ENCODE peak calls at places on chromosomes 1 and 21, in seven cellular contexts. E is K562, R is ovary, S is A549, A is sigmoid colon, I is tibial nerve, K is HepG2. U is an unnamed sample.

GRCh38 chr1:162631546-162632233 is 574 bp upstream of the DDR2 start:
- DNase-seq in E (peak; percentile 71), R (peak; percentile 65), S (no peak), A (peak; percentile 79), I (no peak), K (no peak), U (no peak)

GRCh38 chr1:203124011-203124410 is 3.5 kb upstream of the ADORA1 start:
- DNase-seq in E (no peak), R (no peak), S (no peak), A (no peak), I (no peak), K (no peak), U (no peak)

GRCh38 chr1:211632808-211633522 is 42.5 kb downstream of the NEK2 start:
- DNase-seq in E (no peak), R (peak; percentile 62), S (no peak), A (peak; percentile 78), I (no peak), K (no peak), U (no peak)

GRCh38 chr21:26572668-26573381 is at the start of gene CYYR1:
- DNase-seq in E (no peak), R (no peak), S (no peak), A (no peak), I (no peak), K (no peak), U (no peak)

GRCh38 chr1:35043498-35043897 is 11.8 kb upstream of the ZMYM6 start:
- DNase-seq in E (no peak), R (no peak), S (no peak), A (no peak), I (no peak), K (no peak), U (no peak)

GRCh38 chr1:161046574-161047167 is 894 bp upstream of the USF1 start:
- DNase-seq in E (no peak), R (no peak), S (no peak), A (no peak), I (no peak), K (no peak), U (no peak)

GRCh38 chr1:100313382-100313781 is 38.9 kb upstream of the CDC14A start:
- DNase-seq in E (no peak), R (no peak), S (no peak), A (no peak), I (no peak), K (no peak), U (no peak)

GRCh38 chr1:10178602-10179407 is 31.6 kb upstream of the KIF1B start:
- DNase-seq in E (no peak), R (no peak), S (no peak), A (no peak), I (no peak), K (no peak), U (no peak)

GRCh38 chr1:2070016-2070415 is 19.8 kb downstream of the PRKCZ start:
- DNase-seq in E (no peak), R (no peak), S (no peak), A (no peak), I (no peak), K (no peak), U (no peak)

GRCh38 chr1:74205236-74205635 is 7.2 kb downstream of the FPGT start:
- DNase-seq in E (no peak), R (no peak), S (no peak), A (no peak), I (no peak), K (no peak), U (no peak)

GRCh38 chr21:46255166-46255565 is 26.6 kb upstream of the LSS start:
- DNase-seq in E (no peak), R (no peak), S (no peak), A (no peak), I (no peak), K (no peak), U (no peak)

GRCh38 chr1:82019512-82019911 is 218.8 kb downstream of the ADGRL2 start:
- DNase-seq in E (no peak), R (no peak), S (no peak), A (no peak), I (no peak), K (no peak), U (no peak)

GRCh38 chr1:53721088-53721487 is 17.9 kb downstream of the GLIS1 start:
- DNase-seq in E (no peak), R (no peak), S (no peak), A (no peak), I (no peak), K (no peak), U (no peak)
- H3K4me3 ChIP-seq in E (no peak overlapping the region), R (no peak overlapping the region), S (no peak overlapping the region), A (no peak overlapping the region), I (no peak overlapping the region), K (no peak overlapping the region), U (no peak overlapping the region)

DNA sequence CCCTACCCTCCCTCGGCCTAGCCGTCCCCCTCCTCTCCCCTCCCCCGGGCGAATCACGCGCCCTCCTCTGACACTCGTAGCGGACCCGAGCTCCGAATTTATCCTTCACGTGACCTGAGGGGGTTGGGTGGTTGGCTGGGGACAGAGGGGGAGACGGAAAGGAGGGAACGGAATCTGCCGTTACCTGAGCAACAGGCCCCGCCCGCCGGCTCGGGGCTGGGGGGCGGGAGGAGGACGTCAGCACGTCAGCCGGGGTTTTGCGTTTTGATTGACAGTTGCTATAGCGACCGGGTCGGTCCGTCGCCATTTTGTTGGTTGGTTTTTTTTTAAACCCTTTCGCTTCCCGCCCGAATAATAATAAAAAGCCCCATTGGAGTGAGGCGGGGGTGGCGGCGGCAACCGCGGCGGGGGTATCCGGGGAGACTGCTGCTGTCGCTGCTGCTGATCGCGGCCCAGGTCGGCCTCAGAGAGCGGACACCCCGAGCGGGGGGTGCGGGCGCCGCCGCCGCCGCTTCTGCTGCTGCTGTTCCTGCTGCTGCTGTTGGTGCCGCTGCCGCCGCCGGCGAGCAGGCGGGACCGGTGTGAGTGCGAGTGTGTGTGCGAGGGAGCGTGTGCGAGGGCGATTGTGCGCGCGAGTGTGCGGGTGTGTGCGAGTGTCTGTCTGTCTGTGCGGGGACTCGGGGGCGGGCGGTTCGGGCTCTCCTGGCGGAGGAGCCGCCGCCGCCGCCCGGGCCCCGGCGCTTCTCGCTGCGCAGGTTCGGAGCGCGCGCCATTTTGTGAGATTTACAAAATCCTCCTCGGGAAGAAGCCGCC is at the start of gene DYRK1A:
- DNase-seq in E (peak; percentile 100), R (peak; percentile 99), S (peak; percentile 98), A (peak; percentile 100), I (peak; percentile 96), K (peak; percentile 99), U (peak; percentile 97)
- TF ChIP-seq EP300 in E (peak; percentile 65), R (peak; percentile 93), S (no peak), A (peak; percentile 29), I (peak; percentile 91), K (peak; percentile 34), U (no peak)

DNA sequence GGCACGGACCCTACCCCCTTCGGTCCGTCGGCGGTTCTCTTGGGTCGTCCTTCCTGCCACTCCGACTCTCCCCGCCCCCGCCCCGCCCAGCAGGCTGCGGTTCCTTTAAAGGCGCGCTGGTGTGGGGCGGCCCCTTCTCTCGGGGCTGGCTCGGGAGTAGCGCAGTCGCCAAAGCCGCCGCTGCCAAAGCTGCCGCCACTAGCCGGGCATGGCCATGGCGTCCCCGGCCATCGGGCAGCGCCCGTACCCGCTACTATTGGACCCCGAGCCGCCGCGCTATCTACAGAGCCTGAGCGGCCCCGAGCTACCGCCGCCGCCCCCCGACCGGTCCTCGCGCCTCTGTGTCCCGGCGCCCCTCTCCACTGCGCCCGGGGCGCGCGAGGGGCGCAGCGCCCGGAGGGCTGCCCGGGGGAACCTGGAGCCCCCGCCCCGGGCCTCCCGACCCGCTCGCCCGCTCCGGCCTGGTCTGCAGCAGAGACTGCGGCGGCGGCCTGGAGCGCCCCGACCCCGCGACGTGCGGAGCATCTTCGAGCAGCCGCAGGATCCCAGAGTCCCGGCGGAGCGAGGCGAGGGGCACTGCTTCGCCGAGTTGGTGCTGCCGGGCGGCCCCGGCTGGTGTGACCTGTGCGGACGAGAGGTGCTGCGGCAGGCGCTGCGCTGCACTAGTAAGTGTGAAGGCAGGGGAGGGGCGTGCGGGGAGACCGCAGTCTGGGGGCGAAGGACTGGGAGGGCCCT is at the start of gene RASSF5:
- DNase-seq in E (peak; percentile 73), R (peak; percentile 64), S (peak; percentile 55), A (peak; percentile 90), I (peak; percentile 86), K (no peak), U (peak; percentile 95)
- H3K27ac ChIP-seq in E (no peak within 1 kb of the TSS), R (no peak within 1 kb of the TSS), S (peak within 1 kb of the TSS; percentile 19), A (peak within 1 kb of the TSS; percentile 47), I (peak within 1 kb of the TSS; percentile 66), K (no peak within 1 kb of the TSS), U (peak within 1 kb of the TSS; percentile 85)

GRCh38 chr1:17539526-17540254 is at the start of gene ARHGEF10L:
- DNase-seq in E (no peak), R (peak; percentile 35), S (no peak), A (no peak), I (no peak), K (no peak), U (no peak)
- H3K4me3 ChIP-seq in E (no peak within 1 kb of the TSS), R (peak within 1 kb of the TSS; percentile 86), S (peak within 1 kb of the TSS; percentile 92), A (peak within 1 kb of the TSS; percentile 88), I (peak within 1 kb of the TSS; percentile 56), K (peak within 1 kb of the TSS; percentile 85), U (peak within 1 kb of the TSS; percentile 73)